ENCODE peak calls at places on chromosomes 2 and 18, in nine cellular contexts. Y is amniotic stem cell, P is adrenal gland, K is A549, H is HEK293T, F is lung microvascular endothelial cell, I is prostate gland, S is kidney, N is T-helper 1 cell. T is an unnamed sample.
A peak's percentile ranks its signal among the peaks of the same experiment; 100 is the strongest.

GRCh38 chr18:54386043-54386442 is 28.3 kb downstream of the C18orf54 start:
- DNase-seq in S (no peak), N (no peak), F (no peak), H (no peak), I (no peak), Y (no peak), P (no peak), K (no peak), T (no peak)

GRCh38 chr2:231554748-231555545 is 24.7 kb upstream of the NMUR1 start:
- DNase-seq in K (no peak), Y (no peak), N (no peak), P (peak; percentile 56), S (peak; percentile 85), H (no peak), F (peak; percentile 30), I (no peak), T (no peak)

GRCh38 chr18:23609390-23610008 is 23.2 kb upstream of the NPC1 start:
- DNase-seq in I (no peak), F (no peak), N (no peak), P (no peak), S (no peak), K (no peak), Y (no peak), H (no peak), T (no peak)

GRCh38 chr2:119741868-119742267 is 17.9 kb upstream of the PTPN4 start:
- DNase-seq in I (no peak), S (no peak), P (no peak), Y (no peak), N (no peak), K (no peak), H (no peak), F (no peak), T (no peak)

GRCh38 chr2:69163109-69163508 is 150.1 kb downstream of the ANTXR1 start:
- DNase-seq in F (no peak), P (peak; percentile 47), S (no peak), K (peak; percentile 67), I (no peak), H (no peak), N (no peak), Y (peak; percentile 63), T (peak; percentile 86)

GRCh38 chr2:226520723-226521122 is 278.9 kb downstream of the IRS1 start:
- DNase-seq in N (no peak), K (no peak), P (no peak), I (no peak), F (no peak), H (no peak), Y (no peak), S (no peak), T (no peak)

GRCh38 chr2:133146893-133147292 is 421.4 kb downstream of the NCKAP5 start:
- DNase-seq in S (no peak), I (no peak), H (no peak), P (no peak), Y (no peak), F (no peak), N (no peak), K (no peak), T (no peak)

GRCh38 chr2:160407393-160408204 is 86.0 kb downstream of the RBMS1 start:
- DNase-seq in F (peak; percentile 73), K (peak; percentile 38), N (peak; percentile 39), H (peak; percentile 60), S (peak; percentile 87), I (peak; percentile 43), P (peak; percentile 54), Y (no peak), T (no peak)

GRCh38 chr2:217775920-217776503 is 226.8 kb downstream of the TNS1 start:
- DNase-seq in F (no peak), K (no peak), I (no peak), P (no peak), H (no peak), Y (no peak), S (no peak), N (no peak), T (no peak)

GRCh38 chr2:8543065-8543411 is 138.8 kb upstream of the ID2 start:
- DNase-seq in S (no peak), N (no peak), H (no peak), P (no peak), Y (no peak), F (no peak), I (no peak), K (no peak), T (no peak)

GRCh38 chr2:192126912-192127311 is 67.8 kb downstream of the TMEFF2 start:
- DNase-seq in K (no peak), Y (no peak), P (no peak), H (no peak), I (no peak), F (no peak), N (no peak), S (no peak), T (no peak)

GRCh38 chr2:163637876-163638275 is 97.9 kb downstream of the FIGN start:
- DNase-seq in I (no peak), F (no peak), S (no peak), Y (no peak), P (no peak), K (no peak), H (no peak), N (no peak), T (no peak)

GRCh38 chr2:150013011-150013410 is 425.4 kb upstream of the MMADHC start:
- DNase-seq in F (peak; percentile 33), Y (no peak), S (no peak), I (no peak), H (no peak), P (no peak), N (no peak), K (no peak), T (no peak)

GRCh38 chr2:141806090-141806489 is 324.7 kb downstream of the LRP1B start:
- DNase-seq in N (no peak), K (no peak), S (no peak), F (no peak), I (no peak), Y (no peak), H (no peak), P (no peak), T (no peak)